ENCODE peak calls at places on chromosomes 3 and 15, in nine cellular contexts. O, N, D, C, B, W, K, V and H are unnamed samples.

GRCh38 chr15:45179221-45179985 is 8.4 kb downstream of the SHF start:
- DNase-seq in O (no peak), N (no peak), D (no peak), C (no peak), B (peak; percentile 60), W (peak; percentile 78), K (no peak), V (no peak), H (no peak)

GRCh38 chr3:32399030-32399620 is 7.5 kb downstream of the CMTM7 start:
- DNase-seq in O (no peak), N (no peak), D (no peak), C (no peak), B (no peak), W (no peak), K (no peak), V (no peak), H (no peak)

GRCh38 chr3:195270350-195271115 is 426 bp downstream of the XXYLT1 start:
- DNase-seq in O (peak; percentile 74), N (no peak), D (peak; percentile 74), C (no peak), B (peak; percentile 26), W (peak; percentile 96), K (peak; percentile 79), V (peak; percentile 70), H (no peak)

GRCh38 chr3:106510206-106510605 is 641.4 kb upstream of the CBLB start:
- DNase-seq in O (no peak), N (no peak), D (peak; percentile 41), C (peak; percentile 76), B (no peak), W (no peak), K (no peak), V (peak; percentile 48), H (no peak)

GRCh38 chr3:190865419-190865818 is 2.9 kb upstream of the GMNC start:
- DNase-seq in O (no peak), N (no peak), D (no peak), C (no peak), B (no peak), W (no peak), K (no peak), V (no peak), H (no peak)

GRCh38 chr3:38375488-38376097 is 29.0 kb downstream of the XYLB start:
- DNase-seq in O (no peak), N (no peak), D (no peak), C (no peak), B (no peak), W (no peak), K (no peak), V (no peak), H (no peak)

GRCh38 chr3:65538101-65538500 is 500.6 kb downstream of the MAGI1 start:
- DNase-seq in O (no peak), N (no peak), D (no peak), C (no peak), B (no peak), W (no peak), K (no peak), V (no peak), H (no peak)

GRCh38 chr3:33299395-33300081 is 22.3 kb downstream of the FBXL2 start:
- DNase-seq in O (no peak), N (no peak), D (no peak), C (no peak), B (peak; percentile 90), W (no peak), K (no peak), V (no peak), H (no peak)

GRCh38 chr3:105865016-105865623 is 3.7 kb downstream of the CBLB start:
- DNase-seq in O (no peak), N (no peak), D (no peak), C (no peak), B (no peak), W (no peak), K (no peak), V (no peak), H (no peak)

GRCh38 chr3:46944191-46944590 is 32.4 kb downstream of the CCDC12 start:
- DNase-seq in O (no peak), N (no peak), D (no peak), C (no peak), B (no peak), W (peak; percentile 62), K (no peak), V (no peak), H (no peak)

GRCh38 chr15:22979699-22980188 is 424 bp downstream of the CYFIP1 start:
- DNase-seq in O (no peak), N (no peak), D (peak; percentile 47), C (peak; percentile 69), B (no peak), W (peak; percentile 75), K (peak; percentile 45), V (peak; percentile 61), H (no peak)

GRCh38 chr15:92809880-92810361 is 90.2 kb upstream of the CHD2 start:
- DNase-seq in O (peak; percentile 60), N (no peak), D (peak; percentile 58), C (no peak), B (no peak), W (peak; percentile 83), K (peak; percentile 58), V (no peak), H (no peak)

GRCh38 chr3:132448211-132448961 is 31.1 kb downstream of the DNAJC13 start:
- DNase-seq in O (peak; percentile 84), N (no peak), D (peak; percentile 66), C (peak; percentile 72), B (no peak), W (no peak), K (peak; percentile 74), V (no peak), H (no peak)

GRCh38 chr15:67108122-67108871 is 42.9 kb downstream of the SMAD3 start:
- DNase-seq in O (no peak), N (no peak), D (no peak), C (no peak), B (no peak), W (peak; percentile 22), K (no peak), V (no peak), H (no peak)
- H3K4me1 ChIP-seq in O (peaks cover 30% of the 10 kb centered on the region), N (peaks cover 64% of the 10 kb centered on the region), D (peaks cover 44% of the 10 kb centered on the region), C (peaks cover 55% of the 10 kb centered on the region), B (peaks cover 71% of the 10 kb centered on the region), W (peaks cover 87% of the 10 kb centered on the region), K (peaks cover 75% of the 10 kb centered on the region), V (peaks cover 79% of the 10 kb centered on the region), H (peaks cover 79% of the 10 kb centered on the region)

GRCh38 chr15:94243418-94243817 is 12.1 kb downstream of the MCTP2 start:
- DNase-seq in O (no peak), N (no peak), D (no peak), C (no peak), B (no peak), W (no peak), K (no peak), V (no peak), H (no peak)

GRCh38 chr15:94240486-94240885 is 9.1 kb downstream of the MCTP2 start:
- DNase-seq in O (no peak), N (no peak), D (no peak), C (no peak), B (no peak), W (no peak), K (no peak), V (no peak), H (no peak)

GRCh38 chr15:94239474-94239873 is 8.1 kb downstream of the MCTP2 start:
- DNase-seq in O (no peak), N (no peak), D (no peak), C (no peak), B (no peak), W (no peak), K (no peak), V (no peak), H (no peak)

GRCh38 chr15:94238539-94239118 is 7.3 kb downstream of the MCTP2 start:
- DNase-seq in O (no peak), N (no peak), D (no peak), C (no peak), B (no peak), W (no peak), K (no peak), V (no peak), H (no peak)

GRCh38 chr15:94242257-94242656 is 10.9 kb downstream of the MCTP2 start:
- DNase-seq in O (no peak), N (no peak), D (no peak), C (no peak), B (no peak), W (no peak), K (no peak), V (no peak), H (no peak)
- H3K27ac ChIP-seq in O (no peak overlapping the region), N (no peak overlapping the region), D (no peak overlapping the region), C (no peak overlapping the region), B (no peak overlapping the region), W (peak overlapping the region; percentile 11), K (no peak overlapping the region), V (no peak overlapping the region), H (no peak overlapping the region)

DNA sequence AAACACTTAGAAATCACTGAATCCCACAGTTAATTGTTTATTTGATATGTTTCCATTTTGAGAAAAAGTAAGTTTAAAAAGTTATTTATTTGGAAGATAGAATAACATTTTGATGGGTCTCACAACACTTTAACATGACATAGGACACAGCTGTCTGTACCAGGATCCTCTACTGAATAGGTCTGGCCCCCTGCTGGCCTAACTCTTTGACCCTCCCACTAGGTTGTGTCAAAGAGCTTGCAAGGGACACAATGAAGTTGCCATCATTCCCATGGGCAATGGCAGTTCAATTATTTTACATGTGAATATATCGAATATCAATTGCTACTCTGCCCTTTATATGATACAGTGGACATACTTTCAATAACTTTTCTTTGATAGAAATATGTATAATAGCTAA is 138.9 kb downstream of the EPHA3 start:
- DNase-seq in O (no peak), N (no peak), D (no peak), C (no peak), B (no peak), W (no peak), K (no peak), V (no peak), H (no peak)
- TF ChIP-seq CTCF in O (no peak), N (no peak), D (no peak), C (no peak), B (no peak), W (no peak), K (no peak), V (no peak), H (no peak)

DNA sequence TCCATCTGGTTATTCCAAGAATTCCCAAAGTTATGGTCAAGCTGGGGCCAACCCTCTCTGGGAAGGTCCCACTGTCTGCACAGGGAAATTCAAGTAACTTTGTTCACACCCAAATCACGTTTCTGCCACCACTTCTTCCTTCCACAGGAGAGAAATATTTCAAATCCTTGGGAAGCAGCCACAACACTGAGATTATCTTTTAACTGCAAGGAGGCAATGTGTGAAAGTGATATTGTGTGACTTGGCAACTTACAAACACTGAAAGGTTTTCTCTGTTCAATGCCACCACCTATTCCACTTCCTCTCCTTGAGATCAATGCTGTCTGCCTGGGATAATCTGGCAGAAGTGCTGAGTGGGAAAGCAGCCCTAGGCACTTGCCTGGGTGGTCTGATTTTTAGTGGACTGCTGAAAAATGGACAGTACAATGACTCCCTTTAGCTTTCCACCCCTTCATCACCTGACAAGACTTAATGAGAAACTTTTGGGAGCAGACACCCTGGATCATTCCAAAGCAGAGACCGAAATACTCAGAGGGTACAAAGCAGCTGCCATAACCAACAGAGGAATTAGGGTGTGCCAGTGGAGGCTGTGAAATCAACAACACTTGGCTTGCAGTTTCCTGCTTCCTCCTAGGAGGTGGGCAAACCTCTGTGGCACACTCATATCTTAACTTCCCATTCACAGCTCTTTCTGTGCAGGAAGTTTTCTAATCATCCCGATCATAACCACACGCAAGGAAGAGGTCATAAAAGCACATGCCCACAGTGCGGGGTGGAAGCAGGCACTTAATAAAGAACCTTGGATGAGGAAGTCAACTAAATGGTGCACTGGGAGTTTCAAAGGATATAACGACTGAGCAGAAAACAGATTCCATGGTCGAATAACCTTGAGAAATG is 5.4 kb downstream of the SCAMP2 start:
- DNase-seq in O (no peak), N (no peak), D (no peak), C (no peak), B (no peak), W (no peak), K (no peak), V (no peak), H (no peak)
- H3K4me1 ChIP-seq in O (peaks cover 41% of the 10 kb centered on the region), N (peaks cover 83% of the 10 kb centered on the region), D (peaks cover 3% of the 10 kb centered on the region), C (peaks cover 33% of the 10 kb centered on the region), B (peaks cover 18% of the 10 kb centered on the region), W (peaks cover 84% of the 10 kb centered on the region), K (peaks cover 73% of the 10 kb centered on the region), V (peaks cover 70% of the 10 kb centered on the region), H (peaks cover 99% of the 10 kb centered on the region)